ENCODE peak calls at places on chromosomes 4 and X, in four cellular contexts. M is K562, V is HepG2, B is HCT116. K is an unnamed sample.
A peak's percentile ranks its signal among the peaks of the same experiment; 100 is the strongest.

GRCh38 chr4:5956285-5957021 is 61.8 kb downstream of the C4orf50 start:
- DNase-seq in M (no peak), V (peak; percentile 11), B (no peak), K (no peak)

GRCh38 chr4:4541040-4541631 is 712 bp downstream of the STX18 start:
- DNase-seq in M (peak; percentile 43), V (peak; percentile 60), B (no peak), K (no peak)

GRCh38 chr4:142414336-142414945 is 431.7 kb downstream of the INPP4B start:
- DNase-seq in M (no peak), V (no peak), B (no peak), K (no peak)

GRCh38 chrX:22323541-22323940 is 50.8 kb downstream of the CBLL2 start:
- DNase-seq in M (no peak), V (no peak), B (no peak), K (no peak)

GRCh38 chr4:61193863-61194262 is 6.3 kb upstream of the ADGRL3 start:
- DNase-seq in M (no peak), V (no peak), B (no peak), K (no peak)

GRCh38 chr4:67087897-67088296 is 457.4 kb downstream of the CENPC start:
- DNase-seq in M (peak; percentile 11), V (peak; percentile 27), B (peak; percentile 1), K (peak; percentile 8)

GRCh38 chr4:84965558-84966381 is 720 bp downstream of the WDFY3 start:
- DNase-seq in M (peak; percentile 57), V (peak; percentile 14), B (no peak), K (no peak)

GRCh38 chrX:153445856-153446635 is at the start of gene TREX2:
- DNase-seq in M (no peak), V (no peak), B (no peak), K (no peak)

GRCh38 chr4:33052241-33052640 is 2332.1 kb downstream of the PCDH7 start:
- DNase-seq in M (no peak), V (no peak), B (no peak), K (no peak)

GRCh38 chr4:8763966-8764901 is 107.4 kb downstream of the HMX1 start:
- DNase-seq in M (no peak), V (no peak), B (no peak), K (no peak)

GRCh38 chrX:69014200-69014599 is 151.1 kb downstream of the PJA1 start:
- DNase-seq in M (no peak), V (no peak), B (no peak), K (no peak)

GRCh38 chr4:79913581-79913980 is 159.4 kb downstream of the ANTXR2 start:
- DNase-seq in M (no peak), V (no peak), B (no peak), K (no peak)

GRCh38 chrX:74343970-74344622 is 40.1 kb downstream of the ZCCHC13 start:
- DNase-seq in M (peak; percentile 46), V (peak; percentile 60), B (peak; percentile 77), K (peak; percentile 90)

GRCh38 chrX:140766024-140766611 is 56.6 kb downstream of the LINC00632 start:
- DNase-seq in M (peak; percentile 21), V (peak; percentile 27), B (no peak), K (peak; percentile 47)

GRCh38 chrX:108415891-108416290 is 22.3 kb downstream of the COL4A6 start:
- DNase-seq in M (no peak), V (no peak), B (no peak), K (no peak)

GRCh38 chrX:124343016-124343415 is 3.3 kb upstream of the SH2D1A start:
- DNase-seq in M (no peak), V (no peak), B (no peak), K (no peak)

GRCh38 chrX:10172867-10173266 is 16.1 kb downstream of the CLCN4 start:
- DNase-seq in M (no peak), V (no peak), B (no peak), K (no peak)

GRCh38 chr4:1340861-1341260 is 6.1 kb upstream of the UVSSA start:
- DNase-seq in M (no peak), V (no peak), B (no peak), K (no peak)

GRCh38 chr4:10521386-10521785 is 64.2 kb upstream of the ZNF518B start:
- DNase-seq in M (no peak), V (no peak), B (no peak), K (no peak)

GRCh38 chr4:82043081-82043808 is 330.5 kb downstream of the HNRNPD start:
- DNase-seq in M (peak; percentile 9), V (peak; percentile 81), B (no peak), K (no peak)

GRCh38 chrX:49291615-49292337 is 11.7 kb upstream of the GAGE10 start:
- DNase-seq in M (peak; percentile 64), V (peak; percentile 12), B (peak; percentile 51), K (peak; percentile 28)
- TF ChIP-seq TCF7L2 in M (no peak), V (no peak), B (no peak), K (no peak)

DNA sequence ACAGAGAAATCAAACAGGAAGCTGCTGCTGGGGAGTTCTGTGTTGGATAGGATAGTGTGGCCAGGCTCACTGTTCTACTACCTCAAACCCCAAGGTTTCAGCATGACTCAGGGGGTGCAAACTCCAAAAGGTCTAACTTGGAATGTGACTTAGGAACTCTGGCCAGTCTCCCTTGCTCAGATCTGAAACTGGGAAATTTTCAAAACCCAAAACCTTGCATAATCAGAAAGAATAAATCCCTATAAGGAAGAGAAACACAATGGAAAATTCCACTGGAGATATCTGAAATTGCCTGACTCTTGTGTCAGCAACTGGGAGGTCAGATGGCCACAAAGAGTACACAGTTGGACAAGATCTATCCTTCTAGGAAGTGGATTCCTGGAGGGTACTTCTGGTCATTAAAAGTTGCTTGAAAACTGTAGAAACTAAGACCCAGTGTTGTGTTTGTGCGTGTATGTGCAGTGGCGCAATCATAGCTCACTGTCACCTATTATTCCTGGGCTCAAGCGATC is 58.0 kb downstream of the PPEF2 start:
- DNase-seq in M (no peak), V (peak; percentile 76), B (no peak), K (no peak)
- TF ChIP-seq TCF7L2 in M (no peak), V (no peak), B (no peak), K (no peak)

GRCh38 chr4:72110886-72111285 is 79.1 kb downstream of the NPFFR2 start:
- DNase-seq in M (no peak), V (no peak), B (no peak), K (no peak)
- TF ChIP-seq TCF7L2 in M (no peak), V (no peak), B (no peak), K (no peak)

DNA sequence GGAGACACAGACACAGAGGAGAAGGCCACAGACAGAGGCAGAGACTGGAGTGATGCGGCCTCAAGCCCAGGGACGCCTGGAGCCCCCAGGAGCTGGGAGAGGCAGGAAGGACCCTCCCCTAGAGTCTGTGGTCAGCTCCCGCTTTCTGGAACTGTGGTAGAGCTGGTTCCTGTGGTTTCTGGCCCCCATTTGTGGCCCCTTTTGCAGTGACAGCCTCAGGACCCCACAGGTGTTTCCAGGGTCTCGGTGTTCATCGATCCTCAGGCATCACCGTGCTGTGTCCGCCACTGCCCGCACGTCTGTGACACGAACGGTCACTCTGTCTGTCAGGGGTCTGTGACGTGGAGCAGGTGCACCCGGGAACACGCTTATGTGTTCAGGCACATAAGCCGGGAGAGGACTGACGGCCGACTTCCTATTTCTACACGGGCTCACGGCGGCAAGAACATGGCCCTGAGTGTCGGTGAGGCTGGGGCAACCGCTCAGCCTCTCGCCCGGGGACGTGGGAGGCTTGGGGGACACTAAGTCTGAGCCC is 7.9 kb downstream of the GTPBP6 start:
- DNase-seq in M (no peak), V (no peak), B (no peak), K (no peak)
- TF ChIP-seq TCF7L2 in M (no peak), V (no peak), B (no peak), K (no peak)

GRCh38 chr4:140764785-140765392 is 8.7 kb upstream of the TBC1D9 start:
- DNase-seq in M (no peak), V (no peak), B (no peak), K (no peak)
- TF ChIP-seq TCF7L2 in M (no peak), V (no peak), B (no peak), K (no peak)